ENCODE peak calls at places on chromosomes 11 and 22, in nine cellular contexts. One of them, this sample, is unnamed.

GRCh38 chr11:32527776-32528175 is 55.9 kb upstream of the EIF3M start:
- DNase-seq in GM23338: no peak
- DNase-seq in AG04450: no peak
- DNase-seq in upper lobe of right lung: no peak
- DNase-seq in uterus: no peak
- DNase-seq in lower leg skin: no peak
- DNase-seq in HCT116: no peak
- DNase-seq in RWPE1: no peak
- DNase-seq in cardiac muscle cell: no peak
- DNase-seq in this sample: no peak

GRCh38 chr11:69922015-69922595 is 102.9 kb upstream of the FGF3 start:
- DNase-seq in AG04450: no peak
- DNase-seq in GM23338: no peak
- DNase-seq in upper lobe of right lung: peak; percentile 60
- DNase-seq in RWPE1: no peak
- DNase-seq in lower leg skin: peak; percentile 75
- DNase-seq in cardiac muscle cell: no peak
- DNase-seq in HCT116: no peak
- DNase-seq in uterus: peak; percentile 18
- DNase-seq in this sample: peak; percentile 10

GRCh38 chr22:36267896-36268485 is 15.1 kb downstream of the APOL1 start:
- DNase-seq in lower leg skin: peak; percentile 62
- DNase-seq in AG04450: no peak
- DNase-seq in HCT116: no peak
- DNase-seq in uterus: peak; percentile 8
- DNase-seq in RWPE1: no peak
- DNase-seq in cardiac muscle cell: no peak
- DNase-seq in GM23338: no peak
- DNase-seq in upper lobe of right lung: no peak
- DNase-seq in this sample: no peak

GRCh38 chr11:21711341-21711740 is 481.5 kb upstream of the ANO5 start:
- DNase-seq in GM23338: no peak
- DNase-seq in uterus: no peak
- DNase-seq in HCT116: no peak
- DNase-seq in AG04450: no peak
- DNase-seq in upper lobe of right lung: no peak
- DNase-seq in RWPE1: no peak
- DNase-seq in cardiac muscle cell: no peak
- DNase-seq in lower leg skin: no peak
- DNase-seq in this sample: no peak

GRCh38 chr22:33841281-33842005 is 78.8 kb downstream of the LARGE1 start:
- DNase-seq in RWPE1: no peak
- DNase-seq in cardiac muscle cell: no peak
- DNase-seq in GM23338: no peak
- DNase-seq in AG04450: no peak
- DNase-seq in uterus: no peak
- DNase-seq in HCT116: no peak
- DNase-seq in lower leg skin: no peak
- DNase-seq in upper lobe of right lung: no peak
- DNase-seq in this sample: no peak

GRCh38 chr11:65606876-65607613 is 7.0 kb downstream of the MAP3K11 start:
- DNase-seq in RWPE1: peak; percentile 90
- DNase-seq in cardiac muscle cell: peak; percentile 99
- DNase-seq in uterus: peak; percentile 96
- DNase-seq in AG04450: peak; percentile 82
- DNase-seq in HCT116: peak; percentile 89
- DNase-seq in GM23338: peak; percentile 99
- DNase-seq in upper lobe of right lung: peak; percentile 95
- DNase-seq in lower leg skin: peak; percentile 98
- DNase-seq in this sample: no peak

GRCh38 chr11:119680899-119681370 is 48.1 kb downstream of the NECTIN1 start:
- DNase-seq in HCT116: no peak
- DNase-seq in lower leg skin: no peak
- DNase-seq in upper lobe of right lung: no peak
- DNase-seq in cardiac muscle cell: no peak
- DNase-seq in uterus: peak; percentile 30
- DNase-seq in GM23338: no peak
- DNase-seq in RWPE1: no peak
- DNase-seq in AG04450: no peak
- DNase-seq in this sample: no peak

GRCh38 chr11:15897211-15897960 is 459.0 kb downstream of the SOX6 start:
- DNase-seq in GM23338: no peak
- DNase-seq in uterus: no peak
- DNase-seq in AG04450: peak; percentile 7
- DNase-seq in lower leg skin: no peak
- DNase-seq in HCT116: no peak
- DNase-seq in cardiac muscle cell: no peak
- DNase-seq in upper lobe of right lung: peak; percentile 35
- DNase-seq in RWPE1: peak; percentile 22
- DNase-seq in this sample: no peak

GRCh38 chr22:42632096-42632495 is 8.3 kb downstream of the ATP5MGL start:
- DNase-seq in uterus: no peak
- DNase-seq in HCT116: no peak
- DNase-seq in lower leg skin: no peak
- DNase-seq in upper lobe of right lung: no peak
- DNase-seq in AG04450: no peak
- DNase-seq in GM23338: peak; percentile 58
- DNase-seq in cardiac muscle cell: no peak
- DNase-seq in RWPE1: no peak
- DNase-seq in this sample: no peak

DNA sequence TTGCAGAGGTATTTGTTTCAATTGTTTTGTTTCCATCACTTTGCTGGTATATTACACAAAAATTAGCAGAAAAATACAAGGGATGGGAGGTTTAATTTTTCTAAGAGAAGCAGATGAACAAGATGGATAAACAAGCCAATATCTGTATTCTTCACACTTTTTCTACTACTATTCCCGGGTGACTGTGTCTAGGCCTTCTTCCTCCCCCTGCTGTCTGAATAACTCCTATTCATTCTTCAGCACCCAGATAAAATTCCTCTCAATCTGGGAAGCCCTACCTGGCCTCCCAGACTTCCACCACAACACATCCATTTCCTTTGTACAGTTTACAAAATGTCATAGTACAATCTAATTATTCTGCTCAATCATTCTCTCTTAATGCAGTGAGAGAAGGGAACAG is 666.6 kb upstream of the TENM4 start:
- DNase-seq in AG04450: no peak
- DNase-seq in cardiac muscle cell: no peak
- DNase-seq in lower leg skin: no peak
- DNase-seq in RWPE1: no peak
- DNase-seq in upper lobe of right lung: no peak
- DNase-seq in HCT116: no peak
- DNase-seq in GM23338: peak; percentile 27
- DNase-seq in uterus: no peak
- DNase-seq in this sample: no peak
- TF ChIP-seq CTCF in AG04450: no peak
- TF ChIP-seq CTCF in cardiac muscle cell: no peak
- TF ChIP-seq CTCF in lower leg skin: no peak
- TF ChIP-seq CTCF in RWPE1: no peak
- TF ChIP-seq CTCF in upper lobe of right lung: no peak
- TF ChIP-seq CTCF in HCT116: no peak
- TF ChIP-seq CTCF in GM23338: peak; percentile 12
- TF ChIP-seq CTCF in uterus: no peak
- TF ChIP-seq CTCF in this sample: no peak

GRCh38 chr11:66957971-66958231 is 282 bp downstream of the PC start:
- DNase-seq in cardiac muscle cell: no peak
- DNase-seq in upper lobe of right lung: no peak
- DNase-seq in AG04450: no peak
- DNase-seq in GM23338: peak; percentile 68
- DNase-seq in RWPE1: no peak
- DNase-seq in HCT116: no peak
- DNase-seq in uterus: no peak
- DNase-seq in lower leg skin: no peak
- DNase-seq in this sample: no peak
- TF ChIP-seq CTCF in cardiac muscle cell: no peak
- TF ChIP-seq CTCF in upper lobe of right lung: no peak
- TF ChIP-seq CTCF in AG04450: no peak
- TF ChIP-seq CTCF in GM23338: no peak
- TF ChIP-seq CTCF in RWPE1: no peak
- TF ChIP-seq CTCF in HCT116: no peak
- TF ChIP-seq CTCF in uterus: no peak
- TF ChIP-seq CTCF in lower leg skin: no peak
- TF ChIP-seq CTCF in this sample: no peak

DNA sequence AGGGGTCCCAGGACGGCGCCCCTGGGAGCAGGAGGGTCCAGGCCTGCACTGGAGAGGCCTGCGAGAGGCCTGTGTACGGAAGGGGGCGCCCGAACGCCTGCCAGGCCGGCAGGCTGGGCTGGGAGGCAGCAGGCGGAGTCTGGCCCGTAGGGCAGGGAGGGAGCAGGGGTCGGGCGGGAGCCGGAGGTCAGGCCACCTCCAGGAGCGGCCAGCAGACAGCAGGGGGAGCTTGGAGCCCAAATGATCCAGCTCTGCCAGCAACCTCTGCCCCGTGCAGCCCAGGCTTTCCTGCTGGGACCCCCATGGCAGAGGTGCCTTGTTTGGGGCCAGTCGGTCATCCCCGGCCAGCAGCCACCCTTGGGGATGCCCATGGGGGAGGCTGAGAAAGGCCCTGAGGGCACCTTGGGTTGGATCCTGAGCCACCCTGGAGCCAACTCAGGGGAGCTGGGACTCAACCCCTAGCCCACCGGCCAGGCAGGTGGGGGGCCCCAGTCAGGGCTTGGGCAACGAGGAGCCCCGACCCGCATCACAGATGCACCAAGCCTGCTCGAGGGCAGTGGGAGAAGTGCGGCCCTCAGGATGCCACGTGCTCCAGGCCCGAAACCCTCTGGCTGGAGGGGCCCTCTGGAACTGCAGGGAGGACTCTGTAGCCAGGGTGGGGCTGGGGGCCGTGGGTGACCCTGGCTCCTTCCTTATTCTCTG is 9.6 kb upstream of the SYT8 start:
- DNase-seq in RWPE1: no peak
- DNase-seq in lower leg skin: peak; percentile 88
- DNase-seq in upper lobe of right lung: peak; percentile 87
- DNase-seq in cardiac muscle cell: peak; percentile 89
- DNase-seq in AG04450: no peak
- DNase-seq in HCT116: no peak
- DNase-seq in uterus: no peak
- DNase-seq in GM23338: peak; percentile 92
- DNase-seq in this sample: no peak
- TF ChIP-seq CTCF in RWPE1: no peak
- TF ChIP-seq CTCF in lower leg skin: no peak
- TF ChIP-seq CTCF in upper lobe of right lung: peak; percentile 56
- TF ChIP-seq CTCF in cardiac muscle cell: peak; percentile 60
- TF ChIP-seq CTCF in AG04450: peak; percentile 31
- TF ChIP-seq CTCF in HCT116: peak; percentile 88
- TF ChIP-seq CTCF in uterus: no peak
- TF ChIP-seq CTCF in GM23338: peak; percentile 84
- TF ChIP-seq CTCF in this sample: peak; percentile 79

DNA sequence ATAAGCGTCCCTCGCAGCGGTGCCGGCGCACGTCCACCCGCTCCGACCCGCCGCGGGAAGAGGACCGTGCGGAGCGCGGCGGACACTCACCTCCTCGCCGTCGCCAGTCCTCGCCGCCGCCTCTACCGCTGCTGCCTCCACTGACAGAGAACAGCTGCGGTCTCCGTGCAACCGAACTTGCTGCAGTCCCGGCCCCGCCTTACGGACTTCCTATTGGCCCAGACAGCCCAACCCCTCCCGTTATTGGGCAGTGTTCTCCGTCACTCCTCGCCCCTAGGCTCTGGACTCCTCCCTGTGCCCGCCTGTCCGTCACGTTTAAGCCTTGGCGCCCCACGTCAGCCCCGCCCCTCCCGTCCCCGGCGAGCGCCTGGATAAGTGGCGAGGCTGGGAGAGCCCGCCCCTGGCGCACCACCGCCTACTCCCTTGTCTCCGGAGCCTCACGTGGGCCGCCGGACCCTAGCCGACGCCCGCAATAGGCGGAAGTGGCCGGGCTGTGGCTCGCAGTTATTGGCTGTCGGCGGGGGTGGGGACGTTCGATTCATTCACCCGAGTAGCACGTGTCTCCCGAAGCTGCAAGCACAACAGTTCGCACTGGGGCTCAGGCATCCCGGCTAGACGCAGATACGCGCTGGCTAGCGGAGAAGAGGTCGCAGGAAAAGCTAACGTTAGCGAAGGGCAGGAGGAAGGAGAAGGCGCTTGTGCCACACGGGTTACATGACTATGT is at the start of gene PC:
- DNase-seq in GM23338: peak; percentile 99
- DNase-seq in lower leg skin: peak; percentile 100
- DNase-seq in RWPE1: peak; percentile 99
- DNase-seq in cardiac muscle cell: peak; percentile 100
- DNase-seq in HCT116: peak; percentile 99
- DNase-seq in AG04450: peak; percentile 100
- DNase-seq in upper lobe of right lung: peak; percentile 100
- DNase-seq in uterus: peak; percentile 100
- DNase-seq in this sample: peak; percentile 99
- TF ChIP-seq CTCF in GM23338: no peak
- TF ChIP-seq CTCF in lower leg skin: no peak
- TF ChIP-seq CTCF in RWPE1: no peak
- TF ChIP-seq CTCF in cardiac muscle cell: no peak
- TF ChIP-seq CTCF in HCT116: no peak
- TF ChIP-seq CTCF in AG04450: no peak
- TF ChIP-seq CTCF in upper lobe of right lung: no peak
- TF ChIP-seq CTCF in uterus: no peak
- TF ChIP-seq CTCF in this sample: no peak

GRCh38 chr11:27506200-27507182 is at the start of gene LIN7C:
- DNase-seq in upper lobe of right lung: peak; percentile 97
- DNase-seq in lower leg skin: peak; percentile 99
- DNase-seq in cardiac muscle cell: peak; percentile 97
- DNase-seq in uterus: peak; percentile 94
- DNase-seq in RWPE1: peak; percentile 97
- DNase-seq in GM23338: peak; percentile 99
- DNase-seq in HCT116: peak; percentile 89
- DNase-seq in AG04450: peak; percentile 84
- DNase-seq in this sample: peak; percentile 97
- TF ChIP-seq CTCF in upper lobe of right lung: peak; percentile 19
- TF ChIP-seq CTCF in lower leg skin: no peak
- TF ChIP-seq CTCF in cardiac muscle cell: no peak
- TF ChIP-seq CTCF in uterus: peak; percentile 17
- TF ChIP-seq CTCF in RWPE1: no peak
- TF ChIP-seq CTCF in GM23338: no peak
- TF ChIP-seq CTCF in HCT116: no peak
- TF ChIP-seq CTCF in AG04450: no peak
- TF ChIP-seq CTCF in this sample: no peak

This sample was measured in CD14-positive monocyte.